ENCODE peak calls at places on chromosomes 16 and 17, in four cellular contexts. N, U, X and Y are unnamed samples.

GRCh38 chr16:2166263-2167080 is 10.9 kb downstream of the TRAF7 start:
- DNase-seq in N (no peak), U (no peak), X (no peak), Y (no peak)

GRCh38 chr17:76727745-76728456 is 1.3 kb downstream of the METTL23 start:
- DNase-seq in N (no peak), U (no peak), X (no peak), Y (no peak)

GRCh38 chr16:2686912-2687507 is 4.7 kb downstream of the KCTD5 start:
- DNase-seq in N (peak), U (no peak), X (no peak), Y (no peak)

GRCh38 chr17:73196500-73196899 is 3.6 kb downstream of the COG1 start:
- DNase-seq in N (no peak), U (no peak), X (no peak), Y (no peak)

GRCh38 chr17:32881054-32881453 is 4.1 kb upstream of the MYO1D start:
- DNase-seq in N (no peak), U (no peak), X (no peak), Y (no peak)

GRCh38 chr16:89023151-89023551 is 46.1 kb upstream of the CBFA2T3 start:
- DNase-seq in N (no peak), U (no peak), X (no peak), Y (no peak)

GRCh38 chr16:51181495-51181795 is 30.4 kb upstream of the SALL1 start:
- DNase-seq in N (no peak), U (no peak), X (no peak), Y (no peak)

GRCh38 chr16:51222016-51222415 is 70.9 kb upstream of the SALL1 start:
- DNase-seq in N (no peak), U (no peak), X (no peak), Y (no peak)

GRCh38 chr17:63917646-63918045 is 993 bp downstream of the GH1 start:
- DNase-seq in N (no peak), U (no peak), X (no peak), Y (no peak)